ENCODE peak calls at places on chromosomes 3 and 15, in nine cellular contexts. One of them, this sample, is unnamed.

GRCh38 chr15:83733206-83733605 is 79.3 kb downstream of the ADAMTSL3 start:
- DNase-seq in activated CD4-positive, alpha-beta T cell treated with anti-CD3 and anti-CD28 coated beads, Interleukin-2, amount 10 ng/mL, durations not matched to agents 7 days and 5 days: no peak
- DNase-seq in naive thymus-derived CD8-positive, alpha-beta T cell: no peak
- DNase-seq in AG08396: peak
- DNase-seq in A172: peak
- DNase-seq in stimulated activated CD4-positive, alpha-beta T cell treated with anti-CD3 and anti-CD28 coated beads, Interleukin-12 subunit alpha, Interleukin-12 subunit beta, amount 100 ng/mL, for 4 hours: no peak
- DNase-seq in lower lobe of right lung: no peak
- DNase-seq in Kasumi-1: no peak
- DNase-seq in nucleus accumbens: no peak
- DNase-seq in this sample: peak

GRCh38 chr15:78477295-78477694 is 30.1 kb upstream of the HYKK start:
- DNase-seq in naive thymus-derived CD8-positive, alpha-beta T cell: no peak
- DNase-seq in activated CD4-positive, alpha-beta T cell treated with anti-CD3 and anti-CD28 coated beads, Interleukin-2, amount 10 ng/mL, durations not matched to agents 7 days and 5 days: no peak
- DNase-seq in AG08396: no peak
- DNase-seq in Kasumi-1: no peak
- DNase-seq in nucleus accumbens: no peak
- DNase-seq in A172: no peak
- DNase-seq in lower lobe of right lung: no peak
- DNase-seq in stimulated activated CD4-positive, alpha-beta T cell treated with anti-CD3 and anti-CD28 coated beads, Interleukin-12 subunit alpha, Interleukin-12 subunit beta, amount 100 ng/mL, for 4 hours: no peak
- DNase-seq in this sample: no peak

GRCh38 chr3:129690406-129690805 is 83.9 kb upstream of the PLXND1 start:
- DNase-seq in lower lobe of right lung: no peak
- DNase-seq in AG08396: peak
- DNase-seq in A172: peak
- DNase-seq in nucleus accumbens: peak
- DNase-seq in activated CD4-positive, alpha-beta T cell treated with anti-CD3 and anti-CD28 coated beads, Interleukin-2, amount 10 ng/mL, durations not matched to agents 7 days and 5 days: peak
- DNase-seq in stimulated activated CD4-positive, alpha-beta T cell treated with anti-CD3 and anti-CD28 coated beads, Interleukin-12 subunit alpha, Interleukin-12 subunit beta, amount 100 ng/mL, for 4 hours: no peak
- DNase-seq in Kasumi-1: peak
- DNase-seq in naive thymus-derived CD8-positive, alpha-beta T cell: peak
- DNase-seq in this sample: peak

GRCh38 chr15:74433592-74434259 is at the start of gene SEMA7A:
- DNase-seq in lower lobe of right lung: peak
- DNase-seq in nucleus accumbens: peak
- DNase-seq in Kasumi-1: peak
- DNase-seq in naive thymus-derived CD8-positive, alpha-beta T cell: peak
- DNase-seq in AG08396: peak
- DNase-seq in stimulated activated CD4-positive, alpha-beta T cell treated with anti-CD3 and anti-CD28 coated beads, Interleukin-12 subunit alpha, Interleukin-12 subunit beta, amount 100 ng/mL, for 4 hours: peak
- DNase-seq in A172: peak
- DNase-seq in activated CD4-positive, alpha-beta T cell treated with anti-CD3 and anti-CD28 coated beads, Interleukin-2, amount 10 ng/mL, durations not matched to agents 7 days and 5 days: peak
- DNase-seq in this sample: peak

GRCh38 chr3:51670053-51670666 is 892 bp upstream of the TEX264 start:
- DNase-seq in lower lobe of right lung: no peak
- DNase-seq in stimulated activated CD4-positive, alpha-beta T cell treated with anti-CD3 and anti-CD28 coated beads, Interleukin-12 subunit alpha, Interleukin-12 subunit beta, amount 100 ng/mL, for 4 hours: no peak
- DNase-seq in activated CD4-positive, alpha-beta T cell treated with anti-CD3 and anti-CD28 coated beads, Interleukin-2, amount 10 ng/mL, durations not matched to agents 7 days and 5 days: peak
- DNase-seq in nucleus accumbens: no peak
- DNase-seq in Kasumi-1: no peak
- DNase-seq in A172: no peak
- DNase-seq in AG08396: no peak
- DNase-seq in naive thymus-derived CD8-positive, alpha-beta T cell: no peak
- DNase-seq in this sample: no peak

GRCh38 chr3:65170357-65171090 is 482.7 kb upstream of the ADAMTS9 start:
- DNase-seq in A172: peak
- DNase-seq in activated CD4-positive, alpha-beta T cell treated with anti-CD3 and anti-CD28 coated beads, Interleukin-2, amount 10 ng/mL, durations not matched to agents 7 days and 5 days: no peak
- DNase-seq in AG08396: peak
- DNase-seq in lower lobe of right lung: peak
- DNase-seq in Kasumi-1: peak
- DNase-seq in nucleus accumbens: no peak
- DNase-seq in naive thymus-derived CD8-positive, alpha-beta T cell: no peak
- DNase-seq in stimulated activated CD4-positive, alpha-beta T cell treated with anti-CD3 and anti-CD28 coated beads, Interleukin-12 subunit alpha, Interleukin-12 subunit beta, amount 100 ng/mL, for 4 hours: no peak
- DNase-seq in this sample: peak

GRCh38 chr3:72839057-72839456 is 9.2 kb downstream of the SHQ1 start:
- DNase-seq in naive thymus-derived CD8-positive, alpha-beta T cell: no peak
- DNase-seq in nucleus accumbens: no peak
- DNase-seq in AG08396: no peak
- DNase-seq in A172: no peak
- DNase-seq in stimulated activated CD4-positive, alpha-beta T cell treated with anti-CD3 and anti-CD28 coated beads, Interleukin-12 subunit alpha, Interleukin-12 subunit beta, amount 100 ng/mL, for 4 hours: no peak
- DNase-seq in lower lobe of right lung: no peak
- DNase-seq in Kasumi-1: no peak
- DNase-seq in activated CD4-positive, alpha-beta T cell treated with anti-CD3 and anti-CD28 coated beads, Interleukin-2, amount 10 ng/mL, durations not matched to agents 7 days and 5 days: no peak
- DNase-seq in this sample: no peak

GRCh38 chr15:79834496-79834895 is 62.3 kb downstream of the MTHFS start:
- DNase-seq in stimulated activated CD4-positive, alpha-beta T cell treated with anti-CD3 and anti-CD28 coated beads, Interleukin-12 subunit alpha, Interleukin-12 subunit beta, amount 100 ng/mL, for 4 hours: no peak
- DNase-seq in nucleus accumbens: no peak
- DNase-seq in A172: no peak
- DNase-seq in naive thymus-derived CD8-positive, alpha-beta T cell: no peak
- DNase-seq in Kasumi-1: peak
- DNase-seq in lower lobe of right lung: peak
- DNase-seq in AG08396: no peak
- DNase-seq in activated CD4-positive, alpha-beta T cell treated with anti-CD3 and anti-CD28 coated beads, Interleukin-2, amount 10 ng/mL, durations not matched to agents 7 days and 5 days: no peak
- DNase-seq in this sample: no peak

GRCh38 chr3:16639806-16640205 is 34.6 kb upstream of the DAZL start:
- DNase-seq in stimulated activated CD4-positive, alpha-beta T cell treated with anti-CD3 and anti-CD28 coated beads, Interleukin-12 subunit alpha, Interleukin-12 subunit beta, amount 100 ng/mL, for 4 hours: no peak
- DNase-seq in activated CD4-positive, alpha-beta T cell treated with anti-CD3 and anti-CD28 coated beads, Interleukin-2, amount 10 ng/mL, durations not matched to agents 7 days and 5 days: no peak
- DNase-seq in AG08396: no peak
- DNase-seq in naive thymus-derived CD8-positive, alpha-beta T cell: no peak
- DNase-seq in lower lobe of right lung: no peak
- DNase-seq in nucleus accumbens: no peak
- DNase-seq in Kasumi-1: no peak
- DNase-seq in A172: no peak
- DNase-seq in this sample: no peak

GRCh38 chr3:106204160-106204868 is 335.5 kb upstream of the CBLB start:
- DNase-seq in stimulated activated CD4-positive, alpha-beta T cell treated with anti-CD3 and anti-CD28 coated beads, Interleukin-12 subunit alpha, Interleukin-12 subunit beta, amount 100 ng/mL, for 4 hours: no peak
- DNase-seq in naive thymus-derived CD8-positive, alpha-beta T cell: no peak
- DNase-seq in lower lobe of right lung: no peak
- DNase-seq in Kasumi-1: no peak
- DNase-seq in activated CD4-positive, alpha-beta T cell treated with anti-CD3 and anti-CD28 coated beads, Interleukin-2, amount 10 ng/mL, durations not matched to agents 7 days and 5 days: no peak
- DNase-seq in nucleus accumbens: no peak
- DNase-seq in A172: no peak
- DNase-seq in AG08396: no peak
- DNase-seq in this sample: no peak

GRCh38 chr15:93158104-93158503 is 69.1 kb upstream of the RGMA start:
- DNase-seq in Kasumi-1: no peak
- DNase-seq in AG08396: no peak
- DNase-seq in lower lobe of right lung: no peak
- DNase-seq in A172: no peak
- DNase-seq in nucleus accumbens: no peak
- DNase-seq in activated CD4-positive, alpha-beta T cell treated with anti-CD3 and anti-CD28 coated beads, Interleukin-2, amount 10 ng/mL, durations not matched to agents 7 days and 5 days: no peak
- DNase-seq in naive thymus-derived CD8-positive, alpha-beta T cell: no peak
- DNase-seq in stimulated activated CD4-positive, alpha-beta T cell treated with anti-CD3 and anti-CD28 coated beads, Interleukin-12 subunit alpha, Interleukin-12 subunit beta, amount 100 ng/mL, for 4 hours: no peak
- DNase-seq in this sample: no peak

GRCh38 chr3:15768421-15769255 is 29.1 kb downstream of the ANKRD28 start:
- DNase-seq in activated CD4-positive, alpha-beta T cell treated with anti-CD3 and anti-CD28 coated beads, Interleukin-2, amount 10 ng/mL, durations not matched to agents 7 days and 5 days: no peak
- DNase-seq in naive thymus-derived CD8-positive, alpha-beta T cell: no peak
- DNase-seq in stimulated activated CD4-positive, alpha-beta T cell treated with anti-CD3 and anti-CD28 coated beads, Interleukin-12 subunit alpha, Interleukin-12 subunit beta, amount 100 ng/mL, for 4 hours: no peak
- DNase-seq in lower lobe of right lung: peak
- DNase-seq in Kasumi-1: peak
- DNase-seq in A172: peak
- DNase-seq in AG08396: peak
- DNase-seq in nucleus accumbens: no peak
- DNase-seq in this sample: peak

GRCh38 chr3:94137377-94137776 is 74.5 kb downstream of the NSUN3 start:
- DNase-seq in A172: no peak
- DNase-seq in activated CD4-positive, alpha-beta T cell treated with anti-CD3 and anti-CD28 coated beads, Interleukin-2, amount 10 ng/mL, durations not matched to agents 7 days and 5 days: no peak
- DNase-seq in nucleus accumbens: no peak
- DNase-seq in naive thymus-derived CD8-positive, alpha-beta T cell: no peak
- DNase-seq in Kasumi-1: no peak
- DNase-seq in lower lobe of right lung: no peak
- DNase-seq in AG08396: peak
- DNase-seq in stimulated activated CD4-positive, alpha-beta T cell treated with anti-CD3 and anti-CD28 coated beads, Interleukin-12 subunit alpha, Interleukin-12 subunit beta, amount 100 ng/mL, for 4 hours: no peak
- DNase-seq in this sample: peak

GRCh38 chr3:131031660-131032059 is 5.0 kb downstream of the NEK11 start:
- DNase-seq in Kasumi-1: no peak
- DNase-seq in naive thymus-derived CD8-positive, alpha-beta T cell: no peak
- DNase-seq in lower lobe of right lung: no peak
- DNase-seq in A172: no peak
- DNase-seq in stimulated activated CD4-positive, alpha-beta T cell treated with anti-CD3 and anti-CD28 coated beads, Interleukin-12 subunit alpha, Interleukin-12 subunit beta, amount 100 ng/mL, for 4 hours: no peak
- DNase-seq in activated CD4-positive, alpha-beta T cell treated with anti-CD3 and anti-CD28 coated beads, Interleukin-2, amount 10 ng/mL, durations not matched to agents 7 days and 5 days: no peak
- DNase-seq in AG08396: no peak
- DNase-seq in nucleus accumbens: no peak
- DNase-seq in this sample: no peak

GRCh38 chr3:27659279-27660021 is 62.7 kb downstream of the EOMES start:
- DNase-seq in activated CD4-positive, alpha-beta T cell treated with anti-CD3 and anti-CD28 coated beads, Interleukin-2, amount 10 ng/mL, durations not matched to agents 7 days and 5 days: peak
- DNase-seq in A172: peak
- DNase-seq in lower lobe of right lung: peak
- DNase-seq in AG08396: peak
- DNase-seq in nucleus accumbens: no peak
- DNase-seq in stimulated activated CD4-positive, alpha-beta T cell treated with anti-CD3 and anti-CD28 coated beads, Interleukin-12 subunit alpha, Interleukin-12 subunit beta, amount 100 ng/mL, for 4 hours: peak
- DNase-seq in Kasumi-1: peak
- DNase-seq in naive thymus-derived CD8-positive, alpha-beta T cell: peak
- DNase-seq in this sample: peak

GRCh38 chr3:132180337-132180791 is 136.8 kb upstream of the ACP3 start:
- DNase-seq in Kasumi-1: peak
- DNase-seq in nucleus accumbens: no peak
- DNase-seq in AG08396: peak
- DNase-seq in A172: peak
- DNase-seq in naive thymus-derived CD8-positive, alpha-beta T cell: peak
- DNase-seq in lower lobe of right lung: no peak
- DNase-seq in activated CD4-positive, alpha-beta T cell treated with anti-CD3 and anti-CD28 coated beads, Interleukin-2, amount 10 ng/mL, durations not matched to agents 7 days and 5 days: peak
- DNase-seq in stimulated activated CD4-positive, alpha-beta T cell treated with anti-CD3 and anti-CD28 coated beads, Interleukin-12 subunit alpha, Interleukin-12 subunit beta, amount 100 ng/mL, for 4 hours: no peak
- DNase-seq in this sample: peak

GRCh38 chr3:36843065-36844051 is 79.0 kb upstream of the DCLK3 start:
- DNase-seq in stimulated activated CD4-positive, alpha-beta T cell treated with anti-CD3 and anti-CD28 coated beads, Interleukin-12 subunit alpha, Interleukin-12 subunit beta, amount 100 ng/mL, for 4 hours: peak
- DNase-seq in Kasumi-1: peak
- DNase-seq in A172: peak
- DNase-seq in nucleus accumbens: no peak
- DNase-seq in lower lobe of right lung: no peak
- DNase-seq in activated CD4-positive, alpha-beta T cell treated with anti-CD3 and anti-CD28 coated beads, Interleukin-2, amount 10 ng/mL, durations not matched to agents 7 days and 5 days: peak
- DNase-seq in AG08396: peak
- DNase-seq in naive thymus-derived CD8-positive, alpha-beta T cell: peak
- DNase-seq in this sample: peak

GRCh38 chr15:75455982-75456531 is 4.6 kb upstream of the SIN3A start:
- DNase-seq in activated CD4-positive, alpha-beta T cell treated with anti-CD3 and anti-CD28 coated beads, Interleukin-2, amount 10 ng/mL, durations not matched to agents 7 days and 5 days: peak
- DNase-seq in lower lobe of right lung: peak
- DNase-seq in nucleus accumbens: no peak
- DNase-seq in Kasumi-1: peak
- DNase-seq in AG08396: peak
- DNase-seq in naive thymus-derived CD8-positive, alpha-beta T cell: no peak
- DNase-seq in A172: peak
- DNase-seq in stimulated activated CD4-positive, alpha-beta T cell treated with anti-CD3 and anti-CD28 coated beads, Interleukin-12 subunit alpha, Interleukin-12 subunit beta, amount 100 ng/mL, for 4 hours: no peak
- DNase-seq in this sample: peak

GRCh38 chr3:40248591-40248990 is 60.9 kb upstream of the EIF1B start:
- DNase-seq in naive thymus-derived CD8-positive, alpha-beta T cell: no peak
- DNase-seq in stimulated activated CD4-positive, alpha-beta T cell treated with anti-CD3 and anti-CD28 coated beads, Interleukin-12 subunit alpha, Interleukin-12 subunit beta, amount 100 ng/mL, for 4 hours: no peak
- DNase-seq in activated CD4-positive, alpha-beta T cell treated with anti-CD3 and anti-CD28 coated beads, Interleukin-2, amount 10 ng/mL, durations not matched to agents 7 days and 5 days: no peak
- DNase-seq in A172: no peak
- DNase-seq in nucleus accumbens: no peak
- DNase-seq in Kasumi-1: no peak
- DNase-seq in AG08396: no peak
- DNase-seq in lower lobe of right lung: no peak
- DNase-seq in this sample: no peak

GRCh38 chr15:98304366-98304765 is 343.9 kb downstream of the ARRDC4 start:
- DNase-seq in AG08396: no peak
- DNase-seq in activated CD4-positive, alpha-beta T cell treated with anti-CD3 and anti-CD28 coated beads, Interleukin-2, amount 10 ng/mL, durations not matched to agents 7 days and 5 days: no peak
- DNase-seq in Kasumi-1: no peak
- DNase-seq in lower lobe of right lung: no peak
- DNase-seq in naive thymus-derived CD8-positive, alpha-beta T cell: no peak
- DNase-seq in A172: no peak
- DNase-seq in stimulated activated CD4-positive, alpha-beta T cell treated with anti-CD3 and anti-CD28 coated beads, Interleukin-12 subunit alpha, Interleukin-12 subunit beta, amount 100 ng/mL, for 4 hours: no peak
- DNase-seq in nucleus accumbens: no peak
- DNase-seq in this sample: no peak

GRCh38 chr3:99780749-99781148 is 36.9 kb upstream of the CMSS1 start:
- DNase-seq in A172: peak
- DNase-seq in activated CD4-positive, alpha-beta T cell treated with anti-CD3 and anti-CD28 coated beads, Interleukin-2, amount 10 ng/mL, durations not matched to agents 7 days and 5 days: no peak
- DNase-seq in stimulated activated CD4-positive, alpha-beta T cell treated with anti-CD3 and anti-CD28 coated beads, Interleukin-12 subunit alpha, Interleukin-12 subunit beta, amount 100 ng/mL, for 4 hours: no peak
- DNase-seq in lower lobe of right lung: no peak
- DNase-seq in naive thymus-derived CD8-positive, alpha-beta T cell: no peak
- DNase-seq in nucleus accumbens: no peak
- DNase-seq in AG08396: no peak
- DNase-seq in Kasumi-1: no peak
- DNase-seq in this sample: no peak

GRCh38 chr3:148840419-148840818 is 12.8 kb downstream of the CPB1 start:
- DNase-seq in A172: no peak
- DNase-seq in nucleus accumbens: no peak
- DNase-seq in Kasumi-1: no peak
- DNase-seq in activated CD4-positive, alpha-beta T cell treated with anti-CD3 and anti-CD28 coated beads, Interleukin-2, amount 10 ng/mL, durations not matched to agents 7 days and 5 days: no peak
- DNase-seq in naive thymus-derived CD8-positive, alpha-beta T cell: no peak
- DNase-seq in stimulated activated CD4-positive, alpha-beta T cell treated with anti-CD3 and anti-CD28 coated beads, Interleukin-12 subunit alpha, Interleukin-12 subunit beta, amount 100 ng/mL, for 4 hours: no peak
- DNase-seq in lower lobe of right lung: no peak
- DNase-seq in AG08396: no peak
- DNase-seq in this sample: no peak

GRCh38 chr3:188680189-188680588 is 491.6 kb upstream of the TPRG1 start:
- DNase-seq in lower lobe of right lung: no peak
- DNase-seq in naive thymus-derived CD8-positive, alpha-beta T cell: no peak
- DNase-seq in nucleus accumbens: no peak
- DNase-seq in stimulated activated CD4-positive, alpha-beta T cell treated with anti-CD3 and anti-CD28 coated beads, Interleukin-12 subunit alpha, Interleukin-12 subunit beta, amount 100 ng/mL, for 4 hours: no peak
- DNase-seq in activated CD4-positive, alpha-beta T cell treated with anti-CD3 and anti-CD28 coated beads, Interleukin-2, amount 10 ng/mL, durations not matched to agents 7 days and 5 days: no peak
- DNase-seq in Kasumi-1: no peak
- DNase-seq in AG08396: no peak
- DNase-seq in A172: no peak
- DNase-seq in this sample: no peak

GRCh38 chr3:50862221-50862620 is 187.5 kb downstream of the DOCK3 start:
- DNase-seq in A172: no peak
- DNase-seq in naive thymus-derived CD8-positive, alpha-beta T cell: no peak
- DNase-seq in stimulated activated CD4-positive, alpha-beta T cell treated with anti-CD3 and anti-CD28 coated beads, Interleukin-12 subunit alpha, Interleukin-12 subunit beta, amount 100 ng/mL, for 4 hours: no peak
- DNase-seq in lower lobe of right lung: no peak
- DNase-seq in activated CD4-positive, alpha-beta T cell treated with anti-CD3 and anti-CD28 coated beads, Interleukin-2, amount 10 ng/mL, durations not matched to agents 7 days and 5 days: no peak
- DNase-seq in Kasumi-1: no peak
- DNase-seq in nucleus accumbens: no peak
- DNase-seq in AG08396: no peak
- DNase-seq in this sample: no peak

GRCh38 chr3:79040701-79041100 is 727.1 kb downstream of the ROBO1 start:
- DNase-seq in Kasumi-1: no peak
- DNase-seq in A172: peak
- DNase-seq in naive thymus-derived CD8-positive, alpha-beta T cell: no peak
- DNase-seq in nucleus accumbens: no peak
- DNase-seq in stimulated activated CD4-positive, alpha-beta T cell treated with anti-CD3 and anti-CD28 coated beads, Interleukin-12 subunit alpha, Interleukin-12 subunit beta, amount 100 ng/mL, for 4 hours: no peak
- DNase-seq in lower lobe of right lung: no peak
- DNase-seq in activated CD4-positive, alpha-beta T cell treated with anti-CD3 and anti-CD28 coated beads, Interleukin-2, amount 10 ng/mL, durations not matched to agents 7 days and 5 days: no peak
- DNase-seq in AG08396: peak
- DNase-seq in this sample: peak

GRCh38 chr15:50380089-50380488 is 25.1 kb upstream of the GABPB1 start:
- DNase-seq in activated CD4-positive, alpha-beta T cell treated with anti-CD3 and anti-CD28 coated beads, Interleukin-2, amount 10 ng/mL, durations not matched to agents 7 days and 5 days: no peak
- DNase-seq in nucleus accumbens: no peak
- DNase-seq in Kasumi-1: no peak
- DNase-seq in AG08396: no peak
- DNase-seq in stimulated activated CD4-positive, alpha-beta T cell treated with anti-CD3 and anti-CD28 coated beads, Interleukin-12 subunit alpha, Interleukin-12 subunit beta, amount 100 ng/mL, for 4 hours: no peak
- DNase-seq in A172: no peak
- DNase-seq in naive thymus-derived CD8-positive, alpha-beta T cell: no peak
- DNase-seq in lower lobe of right lung: no peak
- DNase-seq in this sample: no peak

GRCh38 chr3:139559541-139559940 is 20.0 kb upstream of the RBP1 start:
- DNase-seq in activated CD4-positive, alpha-beta T cell treated with anti-CD3 and anti-CD28 coated beads, Interleukin-2, amount 10 ng/mL, durations not matched to agents 7 days and 5 days: no peak
- DNase-seq in A172: no peak
- DNase-seq in lower lobe of right lung: no peak
- DNase-seq in nucleus accumbens: no peak
- DNase-seq in naive thymus-derived CD8-positive, alpha-beta T cell: no peak
- DNase-seq in stimulated activated CD4-positive, alpha-beta T cell treated with anti-CD3 and anti-CD28 coated beads, Interleukin-12 subunit alpha, Interleukin-12 subunit beta, amount 100 ng/mL, for 4 hours: no peak
- DNase-seq in AG08396: no peak
- DNase-seq in Kasumi-1: no peak
- DNase-seq in this sample: no peak

GRCh38 chr15:82568986-82569385 is 28.7 kb upstream of the RPS17 start:
- DNase-seq in Kasumi-1: no peak
- DNase-seq in AG08396: no peak
- DNase-seq in nucleus accumbens: no peak
- DNase-seq in stimulated activated CD4-positive, alpha-beta T cell treated with anti-CD3 and anti-CD28 coated beads, Interleukin-12 subunit alpha, Interleukin-12 subunit beta, amount 100 ng/mL, for 4 hours: no peak
- DNase-seq in activated CD4-positive, alpha-beta T cell treated with anti-CD3 and anti-CD28 coated beads, Interleukin-2, amount 10 ng/mL, durations not matched to agents 7 days and 5 days: no peak
- DNase-seq in A172: no peak
- DNase-seq in lower lobe of right lung: no peak
- DNase-seq in naive thymus-derived CD8-positive, alpha-beta T cell: no peak
- DNase-seq in this sample: no peak

GRCh38 chr15:55796321-55796965 is 53.5 kb upstream of the PRTG start:
- DNase-seq in AG08396: no peak
- DNase-seq in Kasumi-1: no peak
- DNase-seq in nucleus accumbens: no peak
- DNase-seq in A172: peak
- DNase-seq in activated CD4-positive, alpha-beta T cell treated with anti-CD3 and anti-CD28 coated beads, Interleukin-2, amount 10 ng/mL, durations not matched to agents 7 days and 5 days: no peak
- DNase-seq in stimulated activated CD4-positive, alpha-beta T cell treated with anti-CD3 and anti-CD28 coated beads, Interleukin-12 subunit alpha, Interleukin-12 subunit beta, amount 100 ng/mL, for 4 hours: no peak
- DNase-seq in naive thymus-derived CD8-positive, alpha-beta T cell: no peak
- DNase-seq in lower lobe of right lung: no peak
- DNase-seq in this sample: no peak

GRCh38 chr3:53142986-53143385 is 12.8 kb upstream of the RFT1 start:
- DNase-seq in stimulated activated CD4-positive, alpha-beta T cell treated with anti-CD3 and anti-CD28 coated beads, Interleukin-12 subunit alpha, Interleukin-12 subunit beta, amount 100 ng/mL, for 4 hours: no peak
- DNase-seq in Kasumi-1: peak
- DNase-seq in AG08396: no peak
- DNase-seq in A172: no peak
- DNase-seq in nucleus accumbens: no peak
- DNase-seq in lower lobe of right lung: no peak
- DNase-seq in activated CD4-positive, alpha-beta T cell treated with anti-CD3 and anti-CD28 coated beads, Interleukin-2, amount 10 ng/mL, durations not matched to agents 7 days and 5 days: no peak
- DNase-seq in naive thymus-derived CD8-positive, alpha-beta T cell: no peak
- DNase-seq in this sample: no peak

GRCh38 chr3:24387493-24387892 is 107.2 kb downstream of the THRB start:
- DNase-seq in stimulated activated CD4-positive, alpha-beta T cell treated with anti-CD3 and anti-CD28 coated beads, Interleukin-12 subunit alpha, Interleukin-12 subunit beta, amount 100 ng/mL, for 4 hours: no peak
- DNase-seq in A172: no peak
- DNase-seq in nucleus accumbens: no peak
- DNase-seq in lower lobe of right lung: no peak
- DNase-seq in activated CD4-positive, alpha-beta T cell treated with anti-CD3 and anti-CD28 coated beads, Interleukin-2, amount 10 ng/mL, durations not matched to agents 7 days and 5 days: no peak
- DNase-seq in Kasumi-1: no peak
- DNase-seq in AG08396: no peak
- DNase-seq in naive thymus-derived CD8-positive, alpha-beta T cell: no peak
- DNase-seq in this sample: peak

This sample was measured in hepatic stellate cell.